ENCODE peak calls at places on chromosomes 2 and 18, in eight cellular contexts. One of them, this sample, is unnamed.
A peak's percentile ranks its signal among the peaks of the same experiment; 100 is the strongest.

GRCh38 chr18:9839806-9840205 is 46.0 kb upstream of the TXNDC2 start:
- DNase-seq in tibial nerve: no peak
- DNase-seq in breast epithelium: no peak
- DNase-seq in transverse colon: no peak
- DNase-seq in left ventricle myocardium inferior: no peak
- DNase-seq in heart right ventricle: no peak
- DNase-seq in HL-60: no peak
- DNase-seq in right lobe of liver: no peak
- DNase-seq in this sample: no peak

GRCh38 chr2:168394262-168394661 is 61.8 kb upstream of the CERS6 start:
- DNase-seq in tibial nerve: no peak
- DNase-seq in breast epithelium: no peak
- DNase-seq in transverse colon: no peak
- DNase-seq in left ventricle myocardium inferior: no peak
- DNase-seq in heart right ventricle: no peak
- DNase-seq in HL-60: no peak
- DNase-seq in right lobe of liver: no peak
- DNase-seq in this sample: no peak

GRCh38 chr2:98088261-98088660 is 1.3 kb downstream of the VWA3B start:
- DNase-seq in tibial nerve: no peak
- DNase-seq in breast epithelium: no peak
- DNase-seq in transverse colon: peak; percentile 41
- DNase-seq in left ventricle myocardium inferior: no peak
- DNase-seq in heart right ventricle: no peak
- DNase-seq in HL-60: peak; percentile 74
- DNase-seq in right lobe of liver: no peak
- DNase-seq in this sample: no peak

GRCh38 chr18:48376406-48376805 is 32.8 kb downstream of the ZBTB7C start:
- DNase-seq in tibial nerve: no peak
- DNase-seq in breast epithelium: no peak
- DNase-seq in transverse colon: no peak
- DNase-seq in left ventricle myocardium inferior: no peak
- DNase-seq in heart right ventricle: no peak
- DNase-seq in HL-60: no peak
- DNase-seq in right lobe of liver: no peak
- DNase-seq in this sample: no peak

GRCh38 chr2:10344105-10345066 is 41.7 kb downstream of the HPCAL1 start:
- DNase-seq in tibial nerve: no peak
- DNase-seq in breast epithelium: no peak
- DNase-seq in transverse colon: no peak
- DNase-seq in left ventricle myocardium inferior: no peak
- DNase-seq in heart right ventricle: no peak
- DNase-seq in HL-60: peak; percentile 19
- DNase-seq in right lobe of liver: no peak
- DNase-seq in this sample: no peak

GRCh38 chr2:101744832-101745231 is 47.3 kb downstream of the MAP4K4 start:
- DNase-seq in tibial nerve: no peak
- DNase-seq in breast epithelium: no peak
- DNase-seq in transverse colon: no peak
- DNase-seq in left ventricle myocardium inferior: no peak
- DNase-seq in heart right ventricle: no peak
- DNase-seq in HL-60: no peak
- DNase-seq in right lobe of liver: no peak
- DNase-seq in this sample: no peak

GRCh38 chr18:67217551-67218166 is 298.9 kb downstream of the DSEL start:
- DNase-seq in tibial nerve: peak; percentile 20
- DNase-seq in breast epithelium: no peak
- DNase-seq in transverse colon: peak; percentile 29
- DNase-seq in left ventricle myocardium inferior: no peak
- DNase-seq in heart right ventricle: no peak
- DNase-seq in HL-60: peak; percentile 62
- DNase-seq in right lobe of liver: no peak
- DNase-seq in this sample: no peak

GRCh38 chr2:234842753-234843152 is 109.1 kb upstream of the SH3BP4 start:
- DNase-seq in tibial nerve: no peak
- DNase-seq in breast epithelium: no peak
- DNase-seq in transverse colon: no peak
- DNase-seq in left ventricle myocardium inferior: no peak
- DNase-seq in heart right ventricle: no peak
- DNase-seq in HL-60: no peak
- DNase-seq in right lobe of liver: no peak
- DNase-seq in this sample: no peak

GRCh38 chr2:54770211-54770610 is 46.7 kb downstream of the EML6 start:
- DNase-seq in tibial nerve: no peak
- DNase-seq in breast epithelium: no peak
- DNase-seq in transverse colon: no peak
- DNase-seq in left ventricle myocardium inferior: no peak
- DNase-seq in heart right ventricle: no peak
- DNase-seq in HL-60: no peak
- DNase-seq in right lobe of liver: no peak
- DNase-seq in this sample: no peak

GRCh38 chr2:236117861-236118269 is 50.3 kb downstream of the GBX2 start:
- DNase-seq in tibial nerve: no peak
- DNase-seq in breast epithelium: no peak
- DNase-seq in transverse colon: no peak
- DNase-seq in left ventricle myocardium inferior: no peak
- DNase-seq in heart right ventricle: no peak
- DNase-seq in HL-60: no peak
- DNase-seq in right lobe of liver: no peak
- DNase-seq in this sample: no peak

GRCh38 chr2:237922641-237923361 is 44.0 kb upstream of the UBE2F start:
- DNase-seq in tibial nerve: no peak
- DNase-seq in breast epithelium: no peak
- DNase-seq in transverse colon: no peak
- DNase-seq in left ventricle myocardium inferior: no peak
- DNase-seq in heart right ventricle: no peak
- DNase-seq in HL-60: no peak
- DNase-seq in right lobe of liver: no peak
- DNase-seq in this sample: peak; percentile 48

GRCh38 chr2:101775092-101775491 is 77.6 kb downstream of the MAP4K4 start:
- DNase-seq in tibial nerve: no peak
- DNase-seq in breast epithelium: no peak
- DNase-seq in transverse colon: no peak
- DNase-seq in left ventricle myocardium inferior: no peak
- DNase-seq in heart right ventricle: no peak
- DNase-seq in HL-60: no peak
- DNase-seq in right lobe of liver: no peak
- DNase-seq in this sample: no peak

GRCh38 chr2:224586127-224586702 is 1.1 kb upstream of the CUL3 start:
- DNase-seq in tibial nerve: no peak
- DNase-seq in breast epithelium: no peak
- DNase-seq in transverse colon: no peak
- DNase-seq in left ventricle myocardium inferior: no peak
- DNase-seq in heart right ventricle: no peak
- DNase-seq in HL-60: peak; percentile 46
- DNase-seq in right lobe of liver: no peak
- DNase-seq in this sample: no peak

GRCh38 chr2:60552096-60552850 is 1.2 kb downstream of the BCL11A start:
- DNase-seq in tibial nerve: no peak
- DNase-seq in breast epithelium: no peak
- DNase-seq in transverse colon: no peak
- DNase-seq in left ventricle myocardium inferior: no peak
- DNase-seq in heart right ventricle: no peak
- DNase-seq in HL-60: peak; percentile 51
- DNase-seq in right lobe of liver: no peak
- DNase-seq in this sample: no peak

GRCh38 chr18:48003426-48004349 is 73.2 kb upstream of the SMAD2 start:
- DNase-seq in tibial nerve: no peak
- DNase-seq in breast epithelium: no peak
- DNase-seq in transverse colon: peak; percentile 66
- DNase-seq in left ventricle myocardium inferior: peak; percentile 38
- DNase-seq in heart right ventricle: no peak
- DNase-seq in HL-60: peak; percentile 70
- DNase-seq in right lobe of liver: no peak
- DNase-seq in this sample: no peak

GRCh38 chr2:126748929-126749518 is 93.1 kb downstream of the GYPC start:
- DNase-seq in tibial nerve: no peak
- DNase-seq in breast epithelium: no peak
- DNase-seq in transverse colon: no peak
- DNase-seq in left ventricle myocardium inferior: no peak
- DNase-seq in heart right ventricle: no peak
- DNase-seq in HL-60: no peak
- DNase-seq in right lobe of liver: no peak
- DNase-seq in this sample: no peak

GRCh38 chr2:232232915-232233314 is 145.6 kb upstream of the ALPP start:
- DNase-seq in tibial nerve: no peak
- DNase-seq in breast epithelium: no peak
- DNase-seq in transverse colon: no peak
- DNase-seq in left ventricle myocardium inferior: no peak
- DNase-seq in heart right ventricle: no peak
- DNase-seq in HL-60: no peak
- DNase-seq in right lobe of liver: no peak
- DNase-seq in this sample: no peak

GRCh38 chr2:3627500-3628100 is 30.4 kb upstream of the ALLC start:
- DNase-seq in tibial nerve: no peak
- DNase-seq in breast epithelium: peak; percentile 43
- DNase-seq in transverse colon: no peak
- DNase-seq in left ventricle myocardium inferior: no peak
- DNase-seq in heart right ventricle: no peak
- DNase-seq in HL-60: no peak
- DNase-seq in right lobe of liver: no peak
- DNase-seq in this sample: no peak

DNA sequence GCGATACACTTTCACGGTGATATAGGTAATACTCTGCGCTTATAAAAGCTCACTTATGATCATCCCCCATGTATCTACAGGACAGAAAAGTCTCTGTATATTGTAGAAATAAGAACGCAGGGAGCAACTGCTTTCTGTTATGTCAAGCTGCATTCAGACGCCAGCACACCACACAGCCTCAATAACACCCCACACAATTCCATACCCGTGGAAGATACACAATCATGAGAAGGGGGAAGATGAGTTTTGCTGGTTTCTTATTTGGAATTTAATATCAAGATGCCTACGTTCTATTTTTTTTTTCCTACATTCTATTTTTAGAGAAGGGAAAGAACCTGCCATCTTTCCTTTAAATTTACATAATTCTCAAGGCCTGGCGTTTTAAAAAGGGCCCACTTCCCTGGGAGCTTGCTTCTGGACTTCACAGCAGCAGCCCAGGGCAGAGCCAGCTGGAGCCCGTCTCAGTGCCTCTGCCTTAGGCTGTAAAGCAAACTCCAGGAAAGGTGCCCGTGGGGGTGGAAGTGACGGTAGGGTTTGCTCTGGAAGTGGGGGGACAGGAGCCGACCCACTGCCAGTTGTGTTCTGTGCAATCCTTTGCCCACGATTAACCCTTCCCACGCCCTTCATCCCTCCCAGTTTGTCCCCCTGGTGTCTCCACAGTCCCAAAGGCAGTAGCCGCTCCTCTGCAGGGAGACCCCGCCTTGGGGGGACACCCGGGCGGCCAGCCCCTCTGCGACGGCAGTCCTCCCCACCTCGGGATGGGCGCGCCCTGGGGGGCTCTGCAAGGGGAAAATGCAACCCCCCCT is 5.3 kb downstream of the PTGR3 start:
- DNase-seq in tibial nerve: no peak
- DNase-seq in breast epithelium: no peak
- DNase-seq in transverse colon: no peak
- DNase-seq in left ventricle myocardium inferior: no peak
- DNase-seq in heart right ventricle: no peak
- DNase-seq in HL-60: no peak
- DNase-seq in right lobe of liver: no peak
- DNase-seq in this sample: no peak
- H3K4me3 ChIP-seq in tibial nerve: peak overlapping the region; percentile 27
- H3K4me3 ChIP-seq in breast epithelium: peak overlapping the region; percentile 61
- H3K4me3 ChIP-seq in transverse colon: peak overlapping the region; percentile 58
- H3K4me3 ChIP-seq in left ventricle myocardium inferior: peak overlapping the region; percentile 85
- H3K4me3 ChIP-seq in heart right ventricle: peak overlapping the region; percentile 52
- H3K4me3 ChIP-seq in HL-60: no peak overlapping the region
- H3K4me3 ChIP-seq in right lobe of liver: no peak overlapping the region
- H3K4me3 ChIP-seq in this sample: peak overlapping the region; percentile 37

DNA sequence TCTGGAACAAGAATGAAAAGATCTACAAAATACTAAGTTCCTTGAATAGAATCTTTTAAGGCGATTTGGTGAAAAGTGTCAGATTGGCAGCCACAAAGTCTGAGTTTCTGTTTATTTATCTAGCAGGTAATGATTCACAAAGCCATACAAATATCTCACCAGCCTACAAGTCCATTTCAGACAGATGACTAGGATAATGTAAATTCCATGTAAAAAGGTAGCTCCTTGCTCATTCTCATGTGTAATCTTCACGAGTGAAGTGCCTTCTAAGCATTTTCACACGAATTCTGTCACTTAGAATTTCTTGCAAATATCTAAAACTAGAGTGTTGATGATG is 221.8 kb upstream of the RBBP8 start:
- DNase-seq in tibial nerve: no peak
- DNase-seq in breast epithelium: no peak
- DNase-seq in transverse colon: no peak
- DNase-seq in left ventricle myocardium inferior: no peak
- DNase-seq in heart right ventricle: no peak
- DNase-seq in HL-60: no peak
- DNase-seq in right lobe of liver: no peak
- DNase-seq in this sample: no peak
- H3K27ac ChIP-seq in tibial nerve: no peak overlapping the region
- H3K27ac ChIP-seq in breast epithelium: no peak overlapping the region
- H3K27ac ChIP-seq in transverse colon: peak overlapping the region; percentile 59
- H3K27ac ChIP-seq in left ventricle myocardium inferior: peak overlapping the region; percentile 58
- H3K27ac ChIP-seq in heart right ventricle: no peak overlapping the region
- H3K27ac ChIP-seq in HL-60: no peak overlapping the region
- H3K27ac ChIP-seq in right lobe of liver: peak overlapping the region; percentile 87
- H3K27ac ChIP-seq in this sample: no peak overlapping the region

GRCh38 chr2:109032229-109032800 is 43.3 kb upstream of the EDAR start:
- DNase-seq in tibial nerve: no peak
- DNase-seq in breast epithelium: no peak
- DNase-seq in transverse colon: no peak
- DNase-seq in left ventricle myocardium inferior: no peak
- DNase-seq in heart right ventricle: no peak
- DNase-seq in HL-60: no peak
- DNase-seq in right lobe of liver: no peak
- DNase-seq in this sample: no peak
- H3K4me3 ChIP-seq in tibial nerve: no peak overlapping the region
- H3K4me3 ChIP-seq in breast epithelium: peak overlapping the region; percentile 69
- H3K4me3 ChIP-seq in transverse colon: peak overlapping the region; percentile 43
- H3K4me3 ChIP-seq in left ventricle myocardium inferior: peak overlapping the region; percentile 69
- H3K4me3 ChIP-seq in heart right ventricle: peak overlapping the region; percentile 60
- H3K4me3 ChIP-seq in HL-60: peak overlapping the region; percentile 39
- H3K4me3 ChIP-seq in right lobe of liver: peak overlapping the region; percentile 54
- H3K4me3 ChIP-seq in this sample: peak overlapping the region; percentile 61

GRCh38 chr2:152489364-152489763 is 154.4 kb downstream of the FMNL2 start:
- DNase-seq in tibial nerve: no peak
- DNase-seq in breast epithelium: no peak
- DNase-seq in transverse colon: no peak
- DNase-seq in left ventricle myocardium inferior: no peak
- DNase-seq in heart right ventricle: no peak
- DNase-seq in HL-60: no peak
- DNase-seq in right lobe of liver: no peak
- DNase-seq in this sample: no peak

GRCh38 chr2:152486048-152486736 is 151.2 kb downstream of the FMNL2 start:
- DNase-seq in tibial nerve: no peak
- DNase-seq in breast epithelium: no peak
- DNase-seq in transverse colon: peak; percentile 42
- DNase-seq in left ventricle myocardium inferior: no peak
- DNase-seq in heart right ventricle: no peak
- DNase-seq in HL-60: peak; percentile 35
- DNase-seq in right lobe of liver: no peak
- DNase-seq in this sample: no peak

GRCh38 chr2:152488075-152488474 is 153.1 kb downstream of the FMNL2 start:
- DNase-seq in tibial nerve: no peak
- DNase-seq in breast epithelium: no peak
- DNase-seq in transverse colon: no peak
- DNase-seq in left ventricle myocardium inferior: no peak
- DNase-seq in heart right ventricle: no peak
- DNase-seq in HL-60: no peak
- DNase-seq in right lobe of liver: no peak
- DNase-seq in this sample: no peak

GRCh38 chr2:152483276-152483996 is 148.5 kb downstream of the FMNL2 start:
- DNase-seq in tibial nerve: no peak
- DNase-seq in breast epithelium: no peak
- DNase-seq in transverse colon: no peak
- DNase-seq in left ventricle myocardium inferior: no peak
- DNase-seq in heart right ventricle: no peak
- DNase-seq in HL-60: no peak
- DNase-seq in right lobe of liver: no peak
- DNase-seq in this sample: no peak

GRCh38 chr2:152486737-152487063 is 151.7 kb downstream of the FMNL2 start:
- DNase-seq in tibial nerve: no peak
- DNase-seq in breast epithelium: no peak
- DNase-seq in transverse colon: no peak
- DNase-seq in left ventricle myocardium inferior: no peak
- DNase-seq in heart right ventricle: no peak
- DNase-seq in HL-60: no peak
- DNase-seq in right lobe of liver: no peak
- DNase-seq in this sample: no peak
- H3K27ac ChIP-seq in tibial nerve: peak overlapping the region; percentile 78
- H3K27ac ChIP-seq in breast epithelium: no peak overlapping the region
- H3K27ac ChIP-seq in transverse colon: peak overlapping the region; percentile 71
- H3K27ac ChIP-seq in left ventricle myocardium inferior: peak overlapping the region; percentile 16
- H3K27ac ChIP-seq in heart right ventricle: no peak overlapping the region
- H3K27ac ChIP-seq in HL-60: no peak overlapping the region
- H3K27ac ChIP-seq in right lobe of liver: peak overlapping the region; percentile 25
- H3K27ac ChIP-seq in this sample: no peak overlapping the region